ENCODE peak calls at places on chromosomes 16 and 17, in four cellular contexts. K is GM23338, I is uterus, V is hepatocyte. M is an unnamed sample.

GRCh38 chr16:47377156-47377555 is 83.7 kb downstream of the ITFG1 start:
- DNase-seq in K (peak; percentile 41), V (no peak), I (no peak), M (peak; percentile 87)

GRCh38 chr17:48123776-48124388 is 16.3 kb downstream of the SNX11 start:
- DNase-seq in I (no peak), V (no peak), K (no peak), M (no peak)

GRCh38 chr17:76481091-76481655 is 13.8 kb downstream of the AANAT start:
- DNase-seq in K (no peak), V (no peak), I (no peak), M (no peak)

GRCh38 chr17:39001703-39002637 is 34.8 kb upstream of the FBXO47 start:
- DNase-seq in I (peak; percentile 73), K (peak; percentile 46), V (no peak), M (peak; percentile 83)

GRCh38 chr17:45958994-45959665 is 39.9 kb upstream of the STH start:
- DNase-seq in K (no peak), I (no peak), V (no peak), M (peak; percentile 62)

GRCh38 chr17:68424861-68425260 is 32.4 kb downstream of the WIPI1 start:
- DNase-seq in V (no peak), K (peak; percentile 66), I (no peak), M (peak; percentile 28)

GRCh38 chr16:84144301-84144858 is 597 bp downstream of the HSDL1 start:
- DNase-seq in K (peak; percentile 50), I (peak; percentile 28), V (peak; percentile 50), M (no peak)

GRCh38 chr17:75571197-75571884 is 16.3 kb upstream of the MYO15B start:
- DNase-seq in V (peak; percentile 4), I (no peak), K (no peak), M (no peak)

GRCh38 chr17:63516910-63517824 is 6.0 kb upstream of the KCNH6 start:
- DNase-seq in V (no peak), K (no peak), I (no peak), M (peak; percentile 75)

GRCh38 chr16:53147500-53148065 is 92.8 kb downstream of the CHD9 start:
- DNase-seq in V (no peak), I (no peak), K (no peak), M (peak; percentile 82)

GRCh38 chr16:53142823-53143568 is 88.2 kb downstream of the CHD9 start:
- DNase-seq in I (no peak), K (no peak), V (peak; percentile 34), M (peak; percentile 97)
- H3K4me3 ChIP-seq in I (no peak overlapping the region), K (no peak overlapping the region), V (no peak overlapping the region), M (no peak overlapping the region)

GRCh38 chr17:81510524-81510797 is 2.1 kb downstream of the ACTG1 start:
- DNase-seq in V (no peak), K (no peak), I (no peak), M (no peak)

GRCh38 chr17:81509687-81510523 is 2.7 kb downstream of the ACTG1 start:
- DNase-seq in I (no peak), K (no peak), V (no peak), M (peak; percentile 29)

GRCh38 chr17:81509048-81509686 is 3.4 kb downstream of the ACTG1 start:
- DNase-seq in I (no peak), V (no peak), K (no peak), M (peak; percentile 63)

GRCh38 chr17:81510798-81511549 is 1.6 kb downstream of the ACTG1 start:
- DNase-seq in I (no peak), V (no peak), K (no peak), M (no peak)

GRCh38 chr17:81508639-81509047 is 4.0 kb downstream of the ACTG1 start:
- DNase-seq in K (no peak), I (no peak), V (no peak), M (peak; percentile 76)
- H3K4me3 ChIP-seq in K (peak overlapping the region; percentile 97), I (peak overlapping the region; percentile 77), V (no peak overlapping the region), M (no peak overlapping the region)

DNA sequence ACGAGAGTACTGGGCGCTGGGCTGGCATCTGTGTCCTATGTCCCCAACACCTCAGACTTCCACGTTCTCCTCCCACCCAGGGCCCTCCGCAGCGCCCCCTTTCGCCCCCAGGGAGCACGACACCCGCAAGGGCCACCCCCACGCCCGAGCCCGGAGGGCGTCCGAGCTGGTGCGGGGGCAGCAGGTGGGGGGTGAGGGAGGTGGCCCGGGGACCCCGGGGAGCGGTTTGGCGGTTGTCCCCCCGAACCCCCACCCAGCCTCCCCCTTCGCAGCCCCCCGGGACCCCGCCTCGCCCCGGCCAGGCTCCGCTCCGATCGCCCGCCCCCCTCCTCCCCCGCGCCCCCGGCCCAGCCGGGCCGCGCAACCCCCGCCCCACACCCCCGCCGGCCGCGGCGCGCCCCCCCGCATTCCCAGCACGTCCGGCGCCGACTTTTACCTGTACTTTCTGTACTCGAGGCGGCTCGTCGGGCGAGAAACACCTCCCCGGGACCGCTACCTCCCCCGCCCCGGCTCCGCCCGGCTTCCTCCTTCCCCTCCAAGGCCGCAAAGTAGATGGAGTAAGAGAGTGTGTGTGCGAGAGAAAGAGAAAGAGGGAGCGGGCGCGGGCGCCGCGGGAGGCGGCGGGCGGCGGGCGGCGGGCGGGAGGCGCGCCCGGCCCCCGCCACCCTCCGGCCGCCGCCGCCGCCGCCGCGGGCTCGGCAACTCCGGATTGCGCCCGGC is 897 bp downstream of the CDYL2 start:
- DNase-seq in K (peak; percentile 58), V (peak; percentile 53), I (no peak), M (no peak)
- H3K4me3 ChIP-seq in K (peak overlapping the region; percentile 54), V (peak overlapping the region; percentile 61), I (peak overlapping the region; percentile 34), M (peak overlapping the region; percentile 73)

DNA sequence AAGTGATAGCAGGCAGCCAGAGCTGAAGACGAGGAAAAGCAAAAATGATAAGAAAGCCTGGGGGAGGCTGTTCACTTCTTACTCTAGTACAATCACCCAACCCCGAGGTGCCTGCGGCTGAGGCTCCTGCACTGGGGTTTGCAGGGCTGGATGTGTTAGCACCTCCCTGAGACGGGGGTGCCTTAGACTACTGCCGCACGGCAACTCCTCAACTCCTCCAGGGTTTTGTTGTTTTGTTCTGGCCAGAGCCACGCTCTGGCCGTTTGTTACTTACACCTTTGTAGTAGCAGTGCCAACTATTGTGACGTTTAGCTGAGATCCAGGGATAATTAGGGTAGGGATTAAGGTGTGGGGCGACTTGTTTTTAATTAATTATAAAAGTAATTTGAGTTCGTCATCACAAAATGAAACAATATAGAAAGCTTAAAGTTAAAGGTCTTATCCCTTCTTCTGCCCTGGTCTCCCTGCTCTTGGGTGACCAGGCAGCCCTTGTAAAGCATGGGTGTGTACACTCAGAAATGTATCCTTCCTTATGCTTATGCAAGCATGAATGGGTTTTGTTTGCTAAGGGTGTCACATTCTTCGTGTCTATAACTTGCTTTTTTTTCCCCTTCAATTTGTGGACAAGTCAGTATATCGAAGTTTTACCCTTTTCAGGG is 51.3 kb downstream of the LDHD start:
- DNase-seq in V (peak; percentile 37), K (no peak), I (no peak), M (peak; percentile 62)
- H3K4me3 ChIP-seq in V (no peak overlapping the region), K (no peak overlapping the region), I (no peak overlapping the region), M (no peak overlapping the region)

GRCh38 chr17:7495906-7496434 is 11.8 kb downstream of the POLR2A start:
- DNase-seq in V (no peak), K (no peak), I (no peak), M (no peak)

GRCh38 chr17:7496470-7497227 is 12.5 kb downstream of the POLR2A start:
- DNase-seq in K (no peak), V (no peak), I (no peak), M (no peak)

GRCh38 chr17:7499161-7499560 is 15.0 kb downstream of the POLR2A start:
- DNase-seq in I (no peak), K (no peak), V (no peak), M (no peak)

GRCh38 chr17:7497636-7498035 is 13.5 kb downstream of the POLR2A start:
- DNase-seq in K (no peak), I (no peak), V (no peak), M (no peak)

DNA sequence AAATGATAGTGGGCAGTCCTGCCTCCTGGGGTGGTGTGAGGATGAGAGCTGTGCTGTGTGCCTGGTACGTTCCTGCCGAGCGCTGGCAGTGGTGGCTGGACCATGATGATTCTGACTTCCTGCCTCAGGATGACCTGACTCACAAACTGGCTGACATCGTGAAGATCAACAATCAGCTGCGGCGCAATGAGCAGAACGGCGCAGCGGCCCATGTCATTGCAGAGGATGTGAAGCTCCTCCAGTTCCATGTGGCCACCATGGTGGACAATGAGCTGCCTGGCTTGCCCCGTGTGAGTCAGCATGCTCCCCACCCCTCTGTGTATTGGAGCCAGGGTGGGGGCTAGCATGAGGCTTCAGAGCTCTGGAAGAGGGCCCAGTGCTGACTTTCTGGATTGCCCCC is 13.1 kb downstream of the POLR2A start:
- DNase-seq in I (no peak), V (no peak), K (no peak), M (no peak)
- H3K4me3 ChIP-seq in I (no peak overlapping the region), V (no peak overlapping the region), K (no peak overlapping the region), M (no peak overlapping the region)

M was measured in bronchial epithelial cell.